ENCODE peak calls at places on chromosomes 6 and 20, in ten cellular contexts. A, Q, D, O, P, G, F, V, T and C are unnamed samples.
A peak's percentile ranks its signal among the peaks of the same experiment; 100 is the strongest.

GRCh38 chr20:33820362-33820761 is 9.2 kb downstream of the CHMP4B start:
- DNase-seq in A (no peak), Q (no peak), D (no peak), O (no peak), P (no peak), G (no peak), F (no peak), V (no peak), T (no peak), C (no peak)

GRCh38 chr20:35395728-35396127 is 16.0 kb downstream of the UQCC1 start:
- DNase-seq in A (no peak), Q (no peak), D (no peak), O (peak; percentile 92), P (no peak), G (peak; percentile 81), F (no peak), V (no peak), T (no peak), C (no peak)

GRCh38 chr20:19015890-19016465 is 196.5 kb upstream of the SLC24A3 start:
- DNase-seq in A (no peak), Q (no peak), D (no peak), O (no peak), P (peak; percentile 27), G (no peak), F (no peak), V (no peak), T (no peak), C (no peak)

GRCh38 chr20:58723628-58723984 is 31.0 kb downstream of the NPEPL1 start:
- DNase-seq in A (no peak), Q (no peak), D (no peak), O (no peak), P (no peak), G (no peak), F (no peak), V (peak; percentile 29), T (no peak), C (no peak)

GRCh38 chr6:41430875-41431274 is 95.5 kb downstream of the NCR2 start:
- DNase-seq in A (no peak), Q (no peak), D (no peak), O (peak; percentile 86), P (no peak), G (peak; percentile 89), F (no peak), V (no peak), T (no peak), C (no peak)

GRCh38 chr20:57308451-57309410 is 20.9 kb upstream of the SPO11 start:
- DNase-seq in A (no peak), Q (no peak), D (no peak), O (no peak), P (no peak), G (no peak), F (no peak), V (no peak), T (no peak), C (peak; percentile 57)

GRCh38 chr20:18164356-18164755 is 26.7 kb downstream of the KAT14 start:
- DNase-seq in A (no peak), Q (no peak), D (no peak), O (peak; percentile 56), P (no peak), G (no peak), F (no peak), V (no peak), T (no peak), C (no peak)

GRCh38 chr6:84892666-84893065 is 128.3 kb upstream of the TBX18 start:
- DNase-seq in A (no peak), Q (no peak), D (no peak), O (peak; percentile 10), P (no peak), G (peak; percentile 11), F (no peak), V (no peak), T (no peak), C (no peak)

GRCh38 chr6:7532821-7533220 is 8.7 kb upstream of the DSP start:
- DNase-seq in A (no peak), Q (no peak), D (no peak), O (no peak), P (no peak), G (no peak), F (no peak), V (no peak), T (no peak), C (no peak)

GRCh38 chr6:83429857-83430605 is 820 bp downstream of the ME1 start:
- DNase-seq in A (no peak), Q (no peak), D (no peak), O (peak; percentile 47), P (no peak), G (peak; percentile 36), F (no peak), V (peak; percentile 67), T (no peak), C (no peak)

GRCh38 chr20:55488593-55488992 is 516.7 kb downstream of the CBLN4 start:
- DNase-seq in A (no peak), Q (no peak), D (no peak), O (no peak), P (no peak), G (no peak), F (no peak), V (no peak), T (no peak), C (no peak)

GRCh38 chr6:142942238-142942637 is 2.7 kb downstream of the HIVEP2 start:
- DNase-seq in A (no peak), Q (no peak), D (no peak), O (no peak), P (no peak), G (no peak), F (no peak), V (no peak), T (no peak), C (no peak)

GRCh38 chr6:135888818-135889217 is 37.3 kb downstream of the PDE7B start:
- DNase-seq in A (no peak), Q (no peak), D (no peak), O (peak; percentile 21), P (no peak), G (no peak), F (no peak), V (no peak), T (no peak), C (no peak)